ENCODE peak calls at places on chromosomes 2 and 18, in four cellular contexts. X is AG09309, N is neural progenitor cell, Q is brain microvascular endothelial cell. C is an unnamed sample.
A peak's percentile ranks its signal among the peaks of the same experiment; 100 is the strongest.

GRCh38 chr2:189300917-189301316 is 121.4 kb upstream of the COL5A2 start:
- DNase-seq in X (no peak), N (no peak), Q (no peak), C (no peak)

GRCh38 chr18:72762505-72763122 is 105.2 kb downstream of the NETO1 start:
- DNase-seq in X (peak; percentile 45), N (peak; percentile 71), Q (peak; percentile 13), C (peak; percentile 33)

GRCh38 chr18:9612215-9612830 is 2.0 kb downstream of the PPP4R1 start:
- DNase-seq in X (no peak), N (peak; percentile 32), Q (no peak), C (no peak)

GRCh38 chr18:22558945-22559385 is 141.2 kb upstream of the CTAGE1 start:
- DNase-seq in X (no peak), N (peak; percentile 49), Q (peak; percentile 93), C (no peak)

GRCh38 chr2:241859017-241859435 is 332 bp upstream of the PDCD1 start:
- DNase-seq in X (no peak), N (no peak), Q (no peak), C (no peak)

GRCh38 chr2:27891820-27892105 is 1.2 kb downstream of the BABAM2 start:
- DNase-seq in X (no peak), N (no peak), Q (no peak), C (no peak)

GRCh38 chr2:203484266-203485112 is 50.6 kb downstream of the RAPH1 start:
- DNase-seq in X (no peak), N (peak; percentile 50), Q (no peak), C (no peak)

GRCh38 chr2:224031358-224031970 is 7.6 kb downstream of the SERPINE2 start:
- DNase-seq in X (no peak), N (no peak), Q (no peak), C (no peak)

GRCh38 chr2:40410695-40411094 is 41.2 kb downstream of the SLC8A1 start:
- DNase-seq in X (no peak), N (no peak), Q (no peak), C (no peak)

GRCh38 chr2:125853626-125854025 is 802.3 kb upstream of the GYPC start:
- DNase-seq in X (no peak), N (peak; percentile 20), Q (no peak), C (no peak)

GRCh38 chr2:231597014-231597611 is 4.4 kb downstream of the TEX44 start:
- DNase-seq in X (no peak), N (no peak), Q (no peak), C (no peak)

GRCh38 chr2:50401772-50402653 is 629.9 kb downstream of the NRXN1 start:
- DNase-seq in X (no peak), N (peak; percentile 70), Q (peak; percentile 68), C (peak; percentile 7)

GRCh38 chr2:128451636-128452411 is 133.2 kb upstream of the HS6ST1 start:
- DNase-seq in X (no peak), N (peak; percentile 1), Q (no peak), C (no peak)

GRCh38 chr2:239319261-239319661 is 81.6 kb downstream of the HDAC4 start:
- DNase-seq in X (no peak), N (no peak), Q (peak; percentile 41), C (no peak)
- H3K4me3 ChIP-seq in X (peak overlapping the region; percentile 36), N (no peak overlapping the region), Q (peak overlapping the region; percentile 45), C (no peak overlapping the region)

DNA sequence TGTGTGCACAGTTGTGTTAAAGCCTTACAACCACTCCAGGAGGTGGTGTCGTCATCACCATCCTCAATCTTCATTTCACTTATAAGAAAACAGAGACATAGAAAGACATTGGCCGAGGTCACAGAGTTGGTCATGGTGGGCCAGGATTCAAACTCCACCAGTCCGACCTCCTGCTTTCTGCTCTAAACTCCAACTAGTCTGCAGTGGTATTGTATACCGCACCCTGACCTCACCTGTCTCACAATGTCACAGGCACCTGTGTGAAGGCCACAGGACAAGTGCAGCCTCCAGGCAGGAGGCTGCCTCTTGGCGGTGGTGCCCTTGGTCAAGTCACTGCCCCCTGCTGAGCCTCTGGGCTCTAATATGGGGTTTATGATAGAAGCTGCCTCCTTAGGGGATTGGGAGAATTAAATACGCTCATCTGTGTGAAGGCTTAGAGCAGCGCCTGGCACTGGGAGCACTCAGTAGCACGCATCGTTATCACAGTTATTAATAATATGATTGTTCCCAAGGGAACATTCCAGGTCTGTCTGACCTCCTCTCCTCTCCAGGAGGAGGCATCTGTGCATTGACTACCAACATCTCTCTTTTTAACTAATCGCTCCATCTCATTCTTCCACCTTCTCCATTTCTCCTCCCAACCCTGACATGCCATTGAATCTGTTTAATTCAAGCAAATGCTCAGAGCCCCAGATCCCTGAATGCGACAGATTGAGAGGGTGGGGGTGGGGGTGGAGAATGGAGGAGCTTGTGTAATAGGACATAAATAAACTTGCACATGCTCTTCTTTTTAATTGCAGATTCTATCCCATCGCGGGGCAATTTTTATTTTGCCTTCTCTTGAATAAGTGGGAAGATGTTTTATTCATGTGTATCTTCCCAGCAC is 112.7 kb downstream of the MCFD2 start:
- DNase-seq in X (no peak), N (no peak), Q (no peak), C (no peak)
- TF ChIP-seq CTCF in X (no peak), N (no peak), Q (no peak), C (no peak)

DNA sequence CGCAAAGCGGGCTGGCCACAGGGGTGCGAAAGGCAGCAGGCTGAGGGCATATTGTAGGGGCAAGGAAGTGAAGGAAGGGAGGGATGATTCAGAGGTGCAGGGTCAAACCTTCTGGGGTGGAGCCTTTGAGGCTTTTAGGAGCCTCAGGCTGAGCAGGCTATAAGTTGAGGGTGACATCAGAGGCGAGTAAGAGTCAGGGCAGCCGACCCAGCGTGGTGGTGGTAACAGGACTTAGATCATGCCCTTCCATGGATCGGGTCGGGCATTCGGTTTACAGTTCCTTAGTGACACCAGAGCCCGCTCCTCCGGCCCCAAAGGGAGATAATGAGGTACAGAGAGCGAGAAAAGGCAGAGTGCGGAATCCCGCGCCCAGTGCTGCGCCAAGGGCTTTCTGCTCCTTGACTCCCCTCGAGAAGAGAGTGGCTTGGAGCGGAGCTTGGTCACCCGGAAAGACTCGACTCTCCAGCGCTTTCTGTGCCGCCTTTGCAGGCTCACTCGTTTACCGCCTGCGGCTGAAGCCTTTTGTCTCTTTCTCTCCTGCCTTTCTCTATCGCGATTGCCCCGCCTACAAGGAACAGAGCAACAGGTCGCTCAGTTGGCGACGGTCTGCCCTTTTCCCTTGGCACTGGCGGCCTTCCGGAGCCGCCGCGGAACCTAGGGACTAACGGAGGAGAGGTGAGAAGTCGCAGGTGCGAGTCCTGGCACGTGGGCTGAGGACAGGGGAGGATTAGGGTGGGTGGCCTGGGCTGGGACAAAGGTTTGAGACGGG is 719 bp downstream of the LBX2 start:
- DNase-seq in X (no peak), N (peak; percentile 88), Q (no peak), C (no peak)
- H3K4me3 ChIP-seq in X (peak overlapping the region; percentile 47), N (peak overlapping the region; percentile 48), Q (peak overlapping the region; percentile 45), C (peak overlapping the region; percentile 43)

DNA sequence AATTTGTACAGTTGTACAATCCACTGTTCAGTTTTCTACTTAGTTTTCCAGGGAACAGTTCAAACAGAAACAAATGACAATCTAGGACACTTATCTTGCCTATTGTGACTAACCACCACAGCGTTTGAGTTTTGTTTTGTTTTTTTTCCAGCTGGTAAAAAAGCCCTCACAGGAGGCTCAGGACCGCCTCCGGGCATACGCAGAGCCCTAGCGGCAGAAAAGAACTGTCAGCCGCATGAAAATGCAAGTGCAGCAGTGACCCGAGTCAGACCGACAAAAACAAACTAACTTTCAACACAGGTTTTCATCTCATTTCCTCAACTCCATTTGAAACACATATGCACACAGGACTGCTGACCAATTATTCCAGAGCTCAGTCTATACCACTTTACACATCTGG is 68.6 kb downstream of the STEAP3 start:
- DNase-seq in X (no peak), N (peak; percentile 19), Q (peak; percentile 34), C (no peak)
- TF ChIP-seq CTCF in X (peak; percentile 22), N (peak; percentile 21), Q (peak; percentile 65), C (no peak)

GRCh38 chr18:48785686-48786470 is 164.9 kb downstream of the SMAD7 start:
- DNase-seq in X (no peak), N (no peak), Q (no peak), C (no peak)

GRCh38 chr18:48783616-48784520 is 166.9 kb downstream of the SMAD7 start:
- DNase-seq in X (no peak), N (no peak), Q (no peak), C (no peak)

GRCh38 chr18:48784654-48785053 is 166.1 kb downstream of the SMAD7 start:
- DNase-seq in X (no peak), N (no peak), Q (no peak), C (no peak)

GRCh38 chr18:48786621-48787522 is 163.9 kb downstream of the SMAD7 start:
- DNase-seq in X (no peak), N (no peak), Q (no peak), C (no peak)

DNA sequence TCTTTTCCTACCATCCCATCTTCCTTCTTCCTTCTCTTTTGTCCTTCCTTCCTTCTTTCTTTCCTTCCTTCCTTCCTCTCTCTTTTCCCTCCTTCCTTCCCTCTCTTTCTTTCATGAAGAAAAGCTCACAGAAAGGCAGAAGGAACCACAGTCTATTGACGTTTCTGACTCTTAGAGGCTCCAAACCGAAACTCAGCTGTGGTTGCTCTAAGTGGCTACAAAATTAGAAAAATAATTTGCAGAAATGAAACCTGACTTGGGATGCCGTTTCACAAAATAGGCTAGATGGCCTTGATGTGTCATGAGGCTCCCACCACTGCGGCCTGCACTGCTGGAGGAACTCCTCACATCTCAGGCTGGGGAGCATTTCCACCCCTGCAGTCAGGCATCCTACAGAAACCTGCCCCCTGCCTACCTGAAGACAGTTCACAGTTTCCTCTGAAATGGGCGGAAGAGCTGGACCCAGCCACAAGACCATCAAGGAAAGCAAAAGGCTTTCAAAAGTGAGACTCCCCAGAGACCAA is 165.6 kb downstream of the SMAD7 start:
- DNase-seq in X (no peak), N (no peak), Q (no peak), C (no peak)
- H3K4me3 ChIP-seq in X (no peak overlapping the region), N (no peak overlapping the region), Q (no peak overlapping the region), C (no peak overlapping the region)

DNA sequence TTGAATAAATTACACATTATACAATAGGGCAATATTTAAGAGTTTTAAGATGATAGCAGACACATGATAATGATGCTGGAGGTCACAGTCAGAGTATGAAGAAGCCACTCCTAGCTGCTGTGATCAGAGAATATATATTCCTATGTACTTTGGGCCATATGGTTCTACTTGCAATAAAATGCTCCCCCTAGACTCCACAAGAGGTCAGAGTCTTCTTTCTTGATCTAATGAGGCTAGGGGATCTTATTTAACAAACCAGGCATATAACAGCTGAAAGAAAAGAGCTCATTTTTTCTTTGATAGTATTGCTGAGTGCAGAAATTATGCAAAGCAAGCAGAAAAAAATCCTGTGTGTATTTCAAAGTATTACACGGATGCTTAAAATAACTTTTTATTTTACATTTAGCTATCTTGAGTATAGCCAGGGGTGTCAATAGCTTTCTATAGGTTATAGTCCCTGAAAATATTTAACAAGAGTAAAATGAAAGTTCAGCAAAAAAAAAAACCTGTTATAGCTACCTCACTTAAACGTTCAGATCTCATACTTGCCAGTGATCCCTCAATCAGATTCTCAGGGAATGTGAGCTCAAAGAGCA is 748.7 kb upstream of the CHAC2 start:
- DNase-seq in X (no peak), N (peak; percentile 23), Q (no peak), C (no peak)
- TF ChIP-seq CTCF in X (peak; percentile 10), N (peak; percentile 49), Q (peak; percentile 46), C (peak; percentile 9)

C was measured in AG04449.